ENCODE peak calls at places on chromosomes 13 and 19, in four cellular contexts. One of them, this sample, is unnamed.

GRCh38 chr13:28739376-28739775 is 20.6 kb upstream of the SLC46A3 start:
- DNase-seq in bronchial epithelial cell: no peak
- DNase-seq in mammary epithelial cell: no peak
- DNase-seq in cardiac muscle cell: no peak
- DNase-seq in this sample: no peak

GRCh38 chr13:36919206-36919832 is 719 bp downstream of the SMAD9 start:
- DNase-seq in bronchial epithelial cell: no peak
- DNase-seq in mammary epithelial cell: peak; percentile 6
- DNase-seq in cardiac muscle cell: peak; percentile 25
- DNase-seq in this sample: peak; percentile 12

GRCh38 chr19:19119325-19120237 is 18.7 kb downstream of the TMEM161A start:
- DNase-seq in bronchial epithelial cell: no peak
- DNase-seq in mammary epithelial cell: no peak
- DNase-seq in cardiac muscle cell: no peak
- DNase-seq in this sample: no peak

GRCh38 chr19:46606019-46606418 is 4.9 kb downstream of the CALM3 start:
- DNase-seq in bronchial epithelial cell: no peak
- DNase-seq in mammary epithelial cell: no peak
- DNase-seq in cardiac muscle cell: no peak
- DNase-seq in this sample: no peak

GRCh38 chr13:27298849-27299248 is 28.2 kb downstream of the RASL11A start:
- DNase-seq in bronchial epithelial cell: no peak
- DNase-seq in mammary epithelial cell: no peak
- DNase-seq in cardiac muscle cell: no peak
- DNase-seq in this sample: no peak

GRCh38 chr19:19185853-19186728 is 5.9 kb downstream of the BORCS8 start:
- DNase-seq in bronchial epithelial cell: peak; percentile 27
- DNase-seq in mammary epithelial cell: peak; percentile 25
- DNase-seq in cardiac muscle cell: peak; percentile 56
- DNase-seq in this sample: no peak

GRCh38 chr13:63408227-63409202 is 1992.9 kb upstream of the PCDH20 start:
- DNase-seq in bronchial epithelial cell: no peak
- DNase-seq in mammary epithelial cell: no peak
- DNase-seq in cardiac muscle cell: peak; percentile 33
- DNase-seq in this sample: no peak

GRCh38 chr19:46753420-46754155 is 7.3 kb upstream of the STRN4 start:
- DNase-seq in bronchial epithelial cell: peak; percentile 38
- DNase-seq in mammary epithelial cell: peak; percentile 29
- DNase-seq in cardiac muscle cell: peak; percentile 37
- DNase-seq in this sample: no peak

GRCh38 chr19:57269515-57270250 is 10.6 kb upstream of the ZNF460 start:
- DNase-seq in bronchial epithelial cell: peak; percentile 95
- DNase-seq in mammary epithelial cell: peak; percentile 74
- DNase-seq in cardiac muscle cell: peak; percentile 76
- DNase-seq in this sample: peak; percentile 39

GRCh38 chr19:50729894-50730293 is 6.7 kb downstream of the CLEC11A start:
- DNase-seq in bronchial epithelial cell: no peak
- DNase-seq in mammary epithelial cell: no peak
- DNase-seq in cardiac muscle cell: no peak
- DNase-seq in this sample: no peak

GRCh38 chr19:38666662-38667448 is 19.4 kb downstream of the ACTN4 start:
- DNase-seq in bronchial epithelial cell: peak; percentile 82
- DNase-seq in mammary epithelial cell: peak; percentile 74
- DNase-seq in cardiac muscle cell: peak; percentile 75
- DNase-seq in this sample: peak; percentile 98

GRCh38 chr19:30696514-30696913 is 324.3 kb downstream of the ZNF536 start:
- DNase-seq in bronchial epithelial cell: no peak
- DNase-seq in mammary epithelial cell: no peak
- DNase-seq in cardiac muscle cell: peak; percentile 32
- DNase-seq in this sample: no peak

DNA sequence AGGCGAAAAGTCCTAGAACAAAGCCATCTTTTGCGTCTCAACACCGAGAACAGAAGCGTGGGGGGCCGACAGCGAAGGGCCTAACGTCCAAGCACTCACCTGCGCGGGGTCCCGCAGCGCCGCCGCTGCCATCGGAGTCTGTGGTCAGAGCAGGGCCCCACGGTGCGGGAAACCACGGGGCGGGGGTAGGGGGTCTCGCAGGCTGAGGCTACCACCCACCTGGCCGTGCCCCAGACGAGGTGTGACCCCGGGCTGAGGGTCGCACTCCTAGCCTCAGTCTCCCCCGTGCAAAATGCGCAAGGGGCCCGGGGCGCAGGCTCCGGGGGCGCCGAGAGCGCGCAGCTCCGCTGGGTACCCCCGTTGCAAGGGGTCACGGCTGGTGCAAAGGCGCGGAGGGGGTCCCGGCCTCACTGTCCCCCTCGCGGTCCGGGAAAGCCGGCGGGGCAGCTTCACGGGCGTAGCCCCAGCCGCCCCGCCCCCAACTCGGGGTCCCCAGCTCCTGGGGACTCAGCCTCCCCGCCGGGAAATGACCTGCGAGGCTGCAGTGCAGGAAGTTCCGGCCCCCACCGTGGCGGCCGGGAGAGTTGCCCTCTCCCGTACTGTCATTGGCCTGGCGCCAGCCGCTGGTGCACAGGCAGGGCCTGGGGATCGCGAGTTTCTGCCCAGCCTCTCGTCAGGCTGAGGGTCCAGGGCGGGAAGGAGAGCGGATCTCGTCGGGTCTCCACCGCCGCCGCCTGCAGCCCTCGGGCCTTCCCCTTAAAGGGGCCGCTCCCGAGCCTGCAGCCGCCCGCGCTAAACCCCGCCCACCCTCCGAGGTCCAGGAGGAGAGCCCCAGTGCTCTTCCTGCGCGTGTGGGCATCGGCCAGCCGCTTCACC is at the start of gene ZNF792:
- DNase-seq in bronchial epithelial cell: no peak
- DNase-seq in mammary epithelial cell: peak; percentile 35
- DNase-seq in cardiac muscle cell: peak; percentile 68
- DNase-seq in this sample: no peak
- TF ChIP-seq CTCF in bronchial epithelial cell: no peak
- TF ChIP-seq CTCF in mammary epithelial cell: no peak
- TF ChIP-seq CTCF in cardiac muscle cell: no peak
- TF ChIP-seq CTCF in this sample: no peak

GRCh38 chr13:25200783-25201182 is 28.7 kb upstream of the AMER2 start:
- DNase-seq in bronchial epithelial cell: no peak
- DNase-seq in mammary epithelial cell: no peak
- DNase-seq in cardiac muscle cell: peak; percentile 2
- DNase-seq in this sample: no peak

GRCh38 chr13:25207291-25207690 is 35.2 kb upstream of the AMER2 start:
- DNase-seq in bronchial epithelial cell: no peak
- DNase-seq in mammary epithelial cell: no peak
- DNase-seq in cardiac muscle cell: no peak
- DNase-seq in this sample: no peak

GRCh38 chr13:25204843-25205242 is 32.8 kb upstream of the AMER2 start:
- DNase-seq in bronchial epithelial cell: no peak
- DNase-seq in mammary epithelial cell: no peak
- DNase-seq in cardiac muscle cell: no peak
- DNase-seq in this sample: no peak

DNA sequence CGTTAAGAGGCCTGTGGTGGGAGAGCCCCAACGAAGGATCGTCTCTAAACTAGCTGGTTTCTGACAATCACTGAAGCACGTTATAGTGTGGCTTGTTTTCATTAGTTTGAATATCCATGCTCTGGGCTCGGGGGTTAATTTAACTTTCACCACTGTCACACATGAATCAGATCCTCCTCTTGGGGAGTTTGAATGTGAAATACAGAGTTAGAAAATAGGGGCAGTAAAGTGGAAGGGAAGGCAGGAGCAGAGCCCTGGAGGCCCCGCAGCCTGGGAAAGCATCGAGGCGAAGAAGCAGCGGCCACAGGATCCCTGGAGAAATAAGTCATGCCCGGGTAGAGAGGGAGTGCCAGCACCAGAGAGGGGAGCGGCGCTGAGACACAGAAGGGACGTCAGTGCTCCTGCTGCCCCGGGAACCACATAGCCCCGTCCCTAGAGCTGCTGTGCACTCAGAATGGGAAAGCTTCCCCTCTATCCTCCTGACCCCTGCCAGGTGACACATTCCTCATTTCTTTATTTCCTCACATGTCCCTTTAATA is 31.2 kb upstream of the AMER2 start:
- DNase-seq in bronchial epithelial cell: no peak
- DNase-seq in mammary epithelial cell: no peak
- DNase-seq in cardiac muscle cell: no peak
- DNase-seq in this sample: no peak
- H3K4me3 ChIP-seq in bronchial epithelial cell: no peak overlapping the region
- H3K4me3 ChIP-seq in mammary epithelial cell: no peak overlapping the region
- H3K4me3 ChIP-seq in cardiac muscle cell: no peak overlapping the region
- H3K4me3 ChIP-seq in this sample: no peak overlapping the region

DNA sequence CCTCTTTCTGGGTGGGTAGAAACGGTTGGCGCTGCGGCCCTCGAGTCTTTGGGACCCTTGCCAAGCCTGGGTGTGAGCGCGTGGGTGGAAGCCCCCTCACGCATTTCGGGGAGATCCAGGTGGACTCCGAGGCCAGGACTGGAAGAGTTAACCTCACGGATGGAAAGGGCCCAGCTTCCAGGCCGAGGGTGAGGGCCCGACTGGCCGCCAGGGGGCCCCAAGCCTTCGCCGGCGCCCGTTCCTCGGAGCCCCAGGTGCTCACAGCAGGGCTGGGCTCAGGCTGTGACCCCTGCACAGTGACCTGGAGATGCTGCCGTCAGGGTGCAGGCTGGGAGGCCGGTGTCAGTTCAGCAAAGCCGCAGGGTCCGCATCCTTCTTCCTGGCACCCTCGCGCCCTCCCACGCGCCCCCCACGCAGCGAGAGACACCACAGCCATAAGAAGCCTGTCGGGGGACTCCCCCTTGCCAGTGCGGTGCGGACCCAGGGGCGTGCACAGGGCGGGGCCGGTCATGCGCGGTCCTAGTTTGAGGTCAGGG is 34.2 kb upstream of the TMEM255B start:
- DNase-seq in bronchial epithelial cell: peak; percentile 46
- DNase-seq in mammary epithelial cell: peak; percentile 61
- DNase-seq in cardiac muscle cell: peak; percentile 69
- DNase-seq in this sample: peak; percentile 30
- TF ChIP-seq CTCF in bronchial epithelial cell: peak; percentile 97
- TF ChIP-seq CTCF in mammary epithelial cell: peak; percentile 92
- TF ChIP-seq CTCF in cardiac muscle cell: peak; percentile 79
- TF ChIP-seq CTCF in this sample: peak; percentile 89

GRCh38 chr19:32570081-32570785 is 10.8 kb upstream of the PDCD5 start:
- DNase-seq in bronchial epithelial cell: peak; percentile 35
- DNase-seq in mammary epithelial cell: peak; percentile 49
- DNase-seq in cardiac muscle cell: peak; percentile 72
- DNase-seq in this sample: no peak
- H3K4me3 ChIP-seq in bronchial epithelial cell: no peak overlapping the region
- H3K4me3 ChIP-seq in mammary epithelial cell: no peak overlapping the region
- H3K4me3 ChIP-seq in cardiac muscle cell: no peak overlapping the region
- H3K4me3 ChIP-seq in this sample: no peak overlapping the region

DNA sequence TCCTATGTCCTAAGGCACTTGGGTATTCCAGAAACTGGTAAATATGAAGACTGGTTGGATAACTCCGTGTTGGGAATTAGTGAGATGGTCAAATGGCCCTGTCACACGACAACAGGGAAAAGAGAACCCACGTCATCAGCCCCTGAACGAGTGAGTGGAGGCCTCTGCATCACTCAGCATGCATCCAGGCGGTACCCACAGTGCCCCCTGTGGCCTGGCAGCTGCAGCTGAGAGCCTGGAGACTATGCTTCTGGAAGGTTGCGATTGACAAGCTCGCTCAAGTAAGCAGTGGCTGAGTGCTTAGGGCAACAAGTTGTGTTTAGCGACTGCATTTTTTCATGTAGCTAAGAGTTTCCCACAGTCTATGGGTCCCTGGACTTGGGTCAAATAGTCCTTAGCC is 55.9 kb downstream of the COL4A2 start:
- DNase-seq in bronchial epithelial cell: no peak
- DNase-seq in mammary epithelial cell: no peak
- DNase-seq in cardiac muscle cell: no peak
- DNase-seq in this sample: no peak
- TF ChIP-seq CTCF in bronchial epithelial cell: no peak
- TF ChIP-seq CTCF in mammary epithelial cell: no peak
- TF ChIP-seq CTCF in cardiac muscle cell: peak; percentile 15
- TF ChIP-seq CTCF in this sample: peak; percentile 38

GRCh38 chr13:45310341-45311138 is 30.4 kb downstream of the TPT1 start:
- DNase-seq in bronchial epithelial cell: no peak
- DNase-seq in mammary epithelial cell: no peak
- DNase-seq in cardiac muscle cell: no peak
- DNase-seq in this sample: no peak
- H3K4me3 ChIP-seq in bronchial epithelial cell: no peak overlapping the region
- H3K4me3 ChIP-seq in mammary epithelial cell: no peak overlapping the region
- H3K4me3 ChIP-seq in cardiac muscle cell: peak overlapping the region; percentile 29
- H3K4me3 ChIP-seq in this sample: peak overlapping the region; percentile 51